ENCODE peak calls at places on chromosome 22, in nine cellular contexts. S is brain microvascular endothelial cell, O is HCT116, M is mammary epithelial cell, R is A549, C is keratinocyte, H is thoracic aorta, G is trophoblast cell, Q is substantia nigra. K is an unnamed sample.

GRCh38 chr22:40204331-40205116 is 26.8 kb downstream of the TNRC6B start:
- DNase-seq in M (no peak), R (no peak), O (no peak), C (no peak), H (no peak), Q (no peak), G (peak; percentile 90), S (peak; percentile 52), K (no peak)

GRCh38 chr22:24008022-24008283 is 2.7 kb upstream of the GSTT4 start:
- DNase-seq in G (no peak), O (no peak), M (no peak), R (no peak), S (no peak), H (no peak), Q (no peak), C (no peak), K (no peak)

GRCh38 chr22:39474351-39474991 is 17.7 kb downstream of the MGAT3 start:
- DNase-seq in O (no peak), R (no peak), S (no peak), H (no peak), Q (no peak), G (peak; percentile 99), M (no peak), C (no peak), K (no peak)

GRCh38 chr22:50082961-50083461 is 2.2 kb downstream of the MLC1 start:
- DNase-seq in G (no peak), O (no peak), M (peak; percentile 49), H (no peak), S (no peak), R (no peak), C (no peak), Q (no peak), K (no peak)

GRCh38 chr22:30943368-30943767 is 25.2 kb downstream of the MORC2 start:
- DNase-seq in G (no peak), R (no peak), O (no peak), H (no peak), M (no peak), S (no peak), C (no peak), Q (no peak), K (no peak)

GRCh38 chr22:17916226-17916889 is 108.0 kb downstream of the MICAL3 start:
- DNase-seq in H (no peak), G (no peak), O (no peak), S (no peak), M (no peak), Q (no peak), R (no peak), C (no peak), K (no peak)

GRCh38 chr22:26377170-26377825 is 51.8 kb upstream of the ASPHD2 start:
- DNase-seq in M (no peak), C (no peak), R (no peak), Q (no peak), O (no peak), S (no peak), G (no peak), H (no peak), K (no peak)

GRCh38 chr22:30816413-30816812 is 121.7 kb downstream of the OSBP2 start:
- DNase-seq in R (no peak), C (no peak), Q (no peak), M (no peak), S (no peak), O (no peak), H (no peak), G (peak; percentile 19), K (no peak)

GRCh38 chr22:36192601-36193000 is 9.0 kb downstream of the APOL4 start:
- DNase-seq in S (no peak), H (no peak), C (no peak), G (no peak), R (no peak), O (no peak), Q (no peak), M (no peak), K (no peak)

GRCh38 chr22:22094514-22094913 is 111.9 kb upstream of the TOP3B start:
- DNase-seq in G (no peak), Q (no peak), R (no peak), H (no peak), C (no peak), S (no peak), O (no peak), M (no peak), K (no peak)

GRCh38 chr22:40183029-40183581 is 5.4 kb downstream of the TNRC6B start:
- DNase-seq in G (peak; percentile 89), Q (no peak), R (no peak), H (no peak), C (no peak), M (peak; percentile 50), S (peak; percentile 66), O (no peak), K (no peak)

GRCh38 chr22:38315801-38316339 is 1.4 kb downstream of the CSNK1E start:
- DNase-seq in S (no peak), Q (no peak), M (no peak), G (peak; percentile 43), R (no peak), C (no peak), H (no peak), O (no peak), K (no peak)
- H3K27ac ChIP-seq in S (peak overlapping the region; percentile 99), Q (peak overlapping the region; percentile 98), M (peak overlapping the region; percentile 94), G (no peak overlapping the region), R (peak overlapping the region; percentile 92), C (peak overlapping the region; percentile 96), H (peak overlapping the region; percentile 88), O (peak overlapping the region; percentile 94), K (peak overlapping the region; percentile 89)

DNA sequence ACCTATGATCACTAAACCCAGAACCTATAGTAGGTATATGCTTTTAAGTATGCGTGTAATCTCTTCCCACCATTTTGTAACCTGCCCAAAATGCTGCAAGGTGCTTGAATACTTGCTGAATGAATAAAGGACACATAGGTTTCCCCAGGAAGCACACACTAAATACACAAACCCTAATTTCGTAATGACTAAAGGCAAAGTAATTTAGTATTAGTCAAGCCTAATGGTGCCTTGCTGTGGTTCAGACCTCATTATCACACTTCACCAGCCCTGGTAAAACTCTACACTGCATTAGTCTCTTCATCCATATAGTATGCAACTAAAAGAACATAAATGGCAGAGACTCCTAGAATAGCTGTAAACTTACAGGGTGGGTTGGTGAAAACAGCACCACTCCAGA is 289.0 kb upstream of the PITPNB start:
- DNase-seq in R (no peak), H (no peak), S (no peak), C (no peak), G (no peak), M (peak; percentile 27), O (no peak), Q (no peak), K (no peak)
- H3K27ac ChIP-seq in R (no peak overlapping the region), H (no peak overlapping the region), S (no peak overlapping the region), C (no peak overlapping the region), G (no peak overlapping the region), M (no peak overlapping the region), O (no peak overlapping the region), Q (no peak overlapping the region), K (no peak overlapping the region)

GRCh38 chr22:48901324-48901723 is 926.3 kb downstream of the BRD1 start:
- DNase-seq in R (no peak), M (no peak), O (no peak), Q (no peak), G (no peak), H (no peak), S (no peak), C (no peak), K (peak; percentile 27)

GRCh38 chr22:48900327-48900597 is 927.4 kb downstream of the BRD1 start:
- DNase-seq in M (no peak), O (no peak), H (no peak), Q (no peak), G (no peak), C (no peak), S (no peak), R (no peak), K (no peak)

GRCh38 chr22:48902983-48903650 is 924.6 kb downstream of the BRD1 start:
- DNase-seq in O (no peak), S (no peak), C (no peak), Q (no peak), M (no peak), H (no peak), R (no peak), G (no peak), K (no peak)

GRCh38 chr22:48900626-48901025 is 927.0 kb downstream of the BRD1 start:
- DNase-seq in S (no peak), Q (no peak), G (no peak), C (no peak), R (no peak), O (no peak), H (no peak), M (no peak), K (no peak)

GRCh38 chr22:48902001-48902869 is 925.4 kb downstream of the BRD1 start:
- DNase-seq in R (no peak), O (no peak), Q (no peak), H (no peak), C (no peak), G (no peak), S (no peak), M (no peak), K (no peak)
- H3K27ac ChIP-seq in R (no peak overlapping the region), O (no peak overlapping the region), Q (no peak overlapping the region), H (no peak overlapping the region), C (no peak overlapping the region), G (no peak overlapping the region), S (no peak overlapping the region), M (no peak overlapping the region), K (no peak overlapping the region)

DNA sequence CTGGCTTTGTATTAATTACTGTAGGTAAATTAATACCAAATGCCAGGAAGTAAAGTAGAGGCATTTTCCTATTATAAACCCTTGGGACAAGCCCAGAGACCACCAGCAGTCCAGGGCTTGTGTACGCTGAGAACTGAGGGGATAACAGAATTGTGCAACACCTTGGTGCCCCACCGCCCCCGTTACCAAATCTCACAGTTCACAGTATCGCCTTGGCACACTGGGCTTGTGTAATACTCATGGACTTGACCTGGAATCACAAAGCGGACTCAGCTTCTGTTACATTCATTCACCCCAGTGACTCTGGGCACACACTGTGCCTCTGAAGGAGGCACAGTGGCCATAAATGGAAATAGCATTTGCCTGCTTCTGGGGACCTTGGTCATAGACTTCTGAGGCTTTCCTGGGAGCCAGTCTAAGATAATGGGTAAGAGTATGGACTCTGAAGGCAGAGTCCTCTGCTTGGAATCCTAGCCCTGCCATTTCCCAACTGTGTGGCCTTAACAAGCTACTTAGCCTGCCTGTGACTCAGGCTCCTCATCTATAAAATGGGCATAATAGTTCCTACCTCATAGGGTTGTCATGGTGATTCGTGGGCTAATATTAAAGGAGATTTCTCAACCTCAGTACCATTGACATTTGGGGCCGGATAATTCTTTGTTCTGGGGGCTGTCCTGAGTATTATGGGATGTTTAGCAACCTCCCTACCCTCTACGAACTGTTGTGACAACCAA is 53.7 kb downstream of the TIMP3 start:
- DNase-seq in Q (no peak), R (no peak), H (no peak), G (peak; percentile 72), S (no peak), M (no peak), C (no peak), O (no peak), K (no peak)
- H3K27ac ChIP-seq in Q (no peak overlapping the region), R (no peak overlapping the region), H (no peak overlapping the region), G (no peak overlapping the region), S (no peak overlapping the region), M (no peak overlapping the region), C (no peak overlapping the region), O (no peak overlapping the region), K (no peak overlapping the region)

DNA sequence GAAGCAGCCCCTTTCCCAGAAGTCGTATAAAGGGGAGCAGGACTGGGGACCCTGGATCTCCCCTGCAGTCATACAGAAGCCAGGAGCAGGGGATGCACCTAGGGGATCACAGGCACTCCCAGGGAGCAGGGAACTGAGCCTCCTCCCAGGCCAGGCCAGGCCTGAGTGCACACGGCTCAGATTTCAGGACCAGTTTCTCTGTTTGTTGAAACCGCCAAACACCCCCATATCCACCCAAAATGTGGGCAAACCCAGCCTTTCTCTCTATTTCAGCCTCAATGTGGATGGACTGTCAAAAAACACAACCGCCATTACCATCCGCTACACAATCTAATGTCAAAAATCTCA is 17.5 kb downstream of the MN1 start:
- DNase-seq in R (no peak), S (no peak), G (no peak), H (no peak), M (no peak), C (no peak), Q (no peak), O (no peak), K (no peak)
- H3K27ac ChIP-seq in R (no peak overlapping the region), S (no peak overlapping the region), G (no peak overlapping the region), H (peak overlapping the region; percentile 95), M (no peak overlapping the region), C (no peak overlapping the region), Q (peak overlapping the region; percentile 13), O (no peak overlapping the region), K (no peak overlapping the region)

K was measured in right lobe of liver.